ENCODE peak calls at places on chromosomes 2 and 18, in nine cellular contexts. R, H, J, N, K, M, I, B and Q are unnamed samples.

GRCh38 chr18:62399306-62399705 is 74.2 kb downstream of the TNFRSF11A start:
- DNase-seq in H (no peak), R (no peak), N (no peak), M (no peak), J (no peak), B (no peak), K (no peak), I (no peak), Q (no peak)

GRCh38 chr2:70939847-70940580 is 4.3 kb downstream of the ATP6V1B1 start:
- DNase-seq in K (no peak), J (no peak), M (no peak), R (no peak), H (no peak), N (no peak), B (no peak), I (no peak), Q (no peak)

GRCh38 chr2:7508220-7508943 is 591.2 kb downstream of the RNF144A start:
- DNase-seq in K (no peak), I (no peak), H (no peak), B (peak), J (no peak), R (no peak), M (no peak), N (no peak), Q (no peak)

GRCh38 chr2:128268611-128269357 is 49.9 kb downstream of the HS6ST1 start:
- DNase-seq in R (no peak), K (no peak), H (no peak), B (no peak), I (no peak), N (no peak), J (no peak), M (no peak), Q (no peak)

GRCh38 chr2:121243821-121244460 is 41.1 kb downstream of the TFCP2L1 start:
- DNase-seq in N (no peak), B (no peak), M (no peak), R (no peak), J (no peak), K (no peak), I (no peak), H (no peak), Q (no peak)

GRCh38 chr2:47249427-47249826 is 94.3 kb upstream of the STPG4 start:
- DNase-seq in N (no peak), B (peak), R (peak), K (no peak), M (no peak), J (no peak), I (peak), H (no peak), Q (no peak)

GRCh38 chr2:108271691-108272253 is 16.9 kb upstream of the SULT1C2 start:
- DNase-seq in R (peak), H (peak), N (no peak), M (peak), J (peak), B (peak), I (peak), K (peak), Q (peak)

GRCh38 chr18:76803413-76803812 is 18.9 kb upstream of the ZNF236 start:
- DNase-seq in N (no peak), B (no peak), R (no peak), J (no peak), H (no peak), K (no peak), M (no peak), I (no peak), Q (no peak)

GRCh38 chr2:16663121-16663905 is 2.3 kb downstream of the CYRIA start:
- DNase-seq in J (no peak), R (no peak), K (no peak), B (no peak), M (no peak), N (no peak), H (no peak), I (no peak), Q (no peak)

DNA sequence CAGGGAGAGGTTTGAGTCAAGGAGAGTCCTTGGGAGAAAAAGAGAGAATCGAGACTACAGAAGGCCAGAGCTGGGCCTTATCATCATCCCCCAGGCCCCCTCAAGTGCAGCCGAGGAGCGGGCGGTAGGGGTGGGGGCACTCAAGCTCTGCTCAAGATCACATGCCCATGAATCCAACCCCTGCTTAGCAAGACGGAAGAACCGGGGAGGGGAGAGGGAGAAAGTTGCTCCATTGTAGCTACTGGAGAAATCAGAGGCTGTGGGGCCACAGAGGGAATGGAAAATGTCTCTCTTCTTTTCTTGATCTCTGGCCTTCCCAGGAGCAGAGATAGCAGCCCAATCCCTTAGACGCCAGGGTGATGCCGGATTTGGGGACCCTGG is 14.6 kb downstream of the SLC4A3 start:
- DNase-seq in I (no peak), K (no peak), H (no peak), N (no peak), B (peak), R (no peak), J (no peak), M (peak), Q (no peak)
- H3K4me3 ChIP-seq in I (no peak), K (no peak), H (no peak), N (no peak), B (no peak), R (no peak), J (no peak), M (no peak), Q (no peak)

GRCh38 chr2:202634556-202635440 is at the start of gene FAM117B:
- DNase-seq in B (peak), M (peak), I (peak), K (peak), H (peak), J (peak), R (peak), N (peak), Q (peak)

GRCh38 chr2:202635441-202636296 is 900 bp downstream of the FAM117B start:
- DNase-seq in N (peak), J (peak), B (peak), H (peak), R (peak), I (peak), M (peak), K (peak), Q (no peak)

GRCh38 chr2:202628646-202629213 is 6.0 kb upstream of the FAM117B start:
- DNase-seq in I (no peak), N (no peak), B (no peak), R (no peak), M (no peak), K (no peak), H (peak), J (no peak), Q (no peak)

GRCh38 chr2:202632682-202633081 is 2.1 kb upstream of the FAM117B start:
- DNase-seq in B (peak), N (no peak), H (peak), R (no peak), I (peak), J (peak), M (no peak), K (peak), Q (no peak)

DNA sequence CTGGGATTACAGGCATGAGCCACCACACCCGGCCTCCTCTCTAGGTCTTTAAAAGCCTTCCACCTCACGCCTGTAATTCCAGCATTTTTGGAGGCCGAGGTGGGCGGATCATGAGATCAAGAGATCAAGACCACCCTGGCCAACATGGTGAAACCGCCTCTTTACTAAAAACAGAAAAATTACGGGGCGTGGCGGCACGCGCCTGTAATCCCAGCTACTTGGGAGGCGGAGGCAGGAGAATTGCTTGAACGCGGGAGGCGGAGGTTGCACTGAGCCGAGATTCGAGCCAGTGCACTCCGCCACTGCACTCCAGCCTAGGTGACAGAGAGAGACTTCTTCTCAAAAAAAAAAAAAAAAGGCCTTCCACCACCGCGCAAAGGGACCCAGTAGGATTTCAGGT is 1.3 kb upstream of the FAM117B start:
- DNase-seq in I (no peak), R (no peak), H (no peak), B (no peak), M (no peak), K (no peak), N (no peak), J (no peak), Q (no peak)
- H3K4me3 ChIP-seq in I (no peak), R (no peak), H (no peak), B (no peak), M (no peak), K (no peak), N (peak), J (no peak), Q (no peak)

GRCh38 chr2:215137741-215138340 is 585 bp downstream of the ABCA12 start:
- DNase-seq in R (peak), H (peak), I (peak), M (peak), J (peak), N (no peak), K (peak), B (peak), Q (no peak)
- H3K4me3 ChIP-seq in R (peak), H (no peak), I (no peak), M (no peak), J (no peak), N (no peak), K (no peak), B (peak), Q (no peak)

GRCh38 chr2:41894563-41895333 is 153.1 kb upstream of the PKDCC start:
- DNase-seq in I (no peak), B (no peak), R (no peak), K (no peak), H (no peak), M (no peak), N (no peak), J (no peak), Q (no peak)
- H3K4me3 ChIP-seq in I (no peak), B (no peak), R (no peak), K (no peak), H (no peak), M (no peak), N (no peak), J (no peak), Q (no peak)

DNA sequence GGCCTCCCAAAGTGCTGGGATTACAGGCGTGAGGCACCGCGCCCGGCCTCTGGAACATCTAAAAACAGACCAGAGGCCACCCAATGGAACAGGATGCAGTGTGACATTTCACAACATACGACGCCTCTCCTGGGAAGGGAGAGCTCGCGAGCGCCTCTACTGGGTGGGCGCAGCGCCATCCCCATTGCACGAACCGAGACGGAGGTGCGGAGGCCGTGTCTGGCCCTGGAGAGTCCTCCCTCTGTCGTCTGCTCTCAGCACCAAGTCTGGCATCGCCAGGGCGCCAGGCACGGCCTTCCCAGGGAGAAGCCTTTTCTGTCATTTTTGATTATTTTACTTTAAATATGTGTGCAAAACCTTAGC is 9.4 kb upstream of the GBX2 start:
- DNase-seq in R (peak), I (no peak), M (peak), H (peak), N (peak), J (peak), K (peak), B (peak), Q (no peak)
- H3K4me3 ChIP-seq in R (peak), I (peak), M (peak), H (no peak), N (peak), J (no peak), K (no peak), B (peak), Q (peak)

GRCh38 chr2:192196451-192197194 is 1.9 kb upstream of the TMEFF2 start:
- DNase-seq in M (no peak), R (no peak), B (peak), H (no peak), K (no peak), I (no peak), J (peak), N (peak), Q (no peak)
- H3K4me3 ChIP-seq in M (no peak), R (no peak), B (peak), H (no peak), K (peak), I (peak), J (no peak), N (peak), Q (peak)

GRCh38 chr2:176129013-176129796 is at the start of gene HOXD8:
- DNase-seq in I (peak), M (peak), R (peak), H (peak), J (peak), N (peak), B (peak), K (peak), Q (peak)
- H3K4me3 ChIP-seq in I (peak), M (peak), R (peak), H (peak), J (peak), N (peak), B (peak), K (no peak), Q (peak)